ENCODE peak calls at places on chromosomes 2 and 18, in six cellular contexts. O is AG10803, J is PC-3, Z is AG09309, I is epithelial cell of proximal tubule, D is RWPE2. H is an unnamed sample.

GRCh38 chr2:173117678-173118077 is 42.0 kb downstream of the MAP3K20 start:
- DNase-seq in O (no peak), J (no peak), Z (no peak), I (no peak), D (no peak), H (no peak)

GRCh38 chr2:216807861-216808272 is 52.0 kb downstream of the TNP1 start:
- DNase-seq in O (peak), J (no peak), Z (no peak), I (no peak), D (no peak), H (no peak)

GRCh38 chr18:43830905-43831304 is 553.6 kb upstream of the SYT4 start:
- DNase-seq in O (peak), J (no peak), Z (no peak), I (no peak), D (no peak), H (no peak)

GRCh38 chr2:11949732-11950503 is 203.5 kb downstream of the LPIN1 start:
- DNase-seq in O (peak), J (no peak), Z (no peak), I (no peak), D (no peak), H (no peak)

GRCh38 chr2:12061785-12062184 is 315.4 kb downstream of the LPIN1 start:
- DNase-seq in O (no peak), J (no peak), Z (no peak), I (no peak), D (no peak), H (no peak)

GRCh38 chr18:78582131-78582789 is 397.4 kb upstream of the SALL3 start:
- DNase-seq in O (no peak), J (no peak), Z (no peak), I (no peak), D (no peak), H (no peak)

GRCh38 chr2:95073856-95074662 is 47.5 kb downstream of the MRPS5 start:
- DNase-seq in O (no peak), J (no peak), Z (no peak), I (no peak), D (no peak), H (no peak)

GRCh38 chr2:17539596-17539992 is 902 bp upstream of the VSNL1 start:
- DNase-seq in O (peak), J (no peak), Z (no peak), I (no peak), D (no peak), H (no peak)

GRCh38 chr2:79369127-79369526 is 143.7 kb upstream of the CTNNA2 start:
- DNase-seq in O (no peak), J (no peak), Z (no peak), I (no peak), D (no peak), H (no peak)

GRCh38 chr2:112939425-112939824 is 28.5 kb downstream of the IL37 start:
- DNase-seq in O (no peak), J (peak), Z (no peak), I (no peak), D (no peak), H (no peak)

GRCh38 chr2:161122772-161123530 is 37.3 kb upstream of the TANK start:
- DNase-seq in O (peak), J (peak), Z (peak), I (peak), D (no peak), H (peak)

GRCh38 chr2:2702385-2702784 is 371.3 kb upstream of the MYT1L start:
- DNase-seq in O (no peak), J (no peak), Z (no peak), I (no peak), D (no peak), H (no peak)

GRCh38 chr2:72166281-72166680 is 18.6 kb upstream of the CYP26B1 start:
- DNase-seq in O (no peak), J (peak), Z (no peak), I (no peak), D (no peak), H (no peak)

GRCh38 chr2:236590846-236591245 is 21.2 kb downstream of the ACKR3 start:
- DNase-seq in O (no peak), J (no peak), Z (no peak), I (no peak), D (no peak), H (no peak)

GRCh38 chr18:35949090-35949489 is 23.4 kb upstream of the RMP24 start:
- DNase-seq in O (no peak), J (no peak), Z (no peak), I (no peak), D (no peak), H (no peak)

GRCh38 chr2:235746257-235746934 is 252.6 kb downstream of the AGAP1 start:
- DNase-seq in O (peak), J (peak), Z (peak), I (peak), D (no peak), H (peak)

GRCh38 chr2:236309669-236310029 is 45.4 kb upstream of the ASB18 start:
- DNase-seq in O (no peak), J (no peak), Z (no peak), I (no peak), D (no peak), H (no peak)

GRCh38 chr18:55634545-55634944 is 46.6 kb upstream of the TCF4 start:
- DNase-seq in O (peak), J (peak), Z (peak), I (no peak), D (no peak), H (no peak)

GRCh38 chr18:13433685-13434084 is 215.1 kb downstream of the LDLRAD4 start:
- DNase-seq in O (no peak), J (no peak), Z (no peak), I (no peak), D (no peak), H (no peak)

GRCh38 chr18:55343396-55344073 is 244.5 kb downstream of the TCF4 start:
- DNase-seq in O (peak), J (peak), Z (no peak), I (no peak), D (no peak), H (no peak)

GRCh38 chr2:236634203-236634602 is 64.6 kb downstream of the ACKR3 start:
- DNase-seq in O (no peak), J (no peak), Z (no peak), I (no peak), D (no peak), H (no peak)

GRCh38 chr2:212709287-212709686 is 170.7 kb upstream of the ERBB4 start:
- DNase-seq in O (peak), J (peak), Z (no peak), I (peak), D (no peak), H (no peak)

GRCh38 chr2:212712466-212712865 is 173.9 kb upstream of the ERBB4 start:
- DNase-seq in O (peak), J (no peak), Z (no peak), I (no peak), D (no peak), H (no peak)

GRCh38 chr2:212711851-212712250 is 173.2 kb upstream of the ERBB4 start:
- DNase-seq in O (peak), J (peak), Z (peak), I (no peak), D (no peak), H (peak)

GRCh38 chr2:212712991-212713390 is 174.4 kb upstream of the ERBB4 start:
- DNase-seq in O (no peak), J (no peak), Z (no peak), I (no peak), D (no peak), H (no peak)

DNA sequence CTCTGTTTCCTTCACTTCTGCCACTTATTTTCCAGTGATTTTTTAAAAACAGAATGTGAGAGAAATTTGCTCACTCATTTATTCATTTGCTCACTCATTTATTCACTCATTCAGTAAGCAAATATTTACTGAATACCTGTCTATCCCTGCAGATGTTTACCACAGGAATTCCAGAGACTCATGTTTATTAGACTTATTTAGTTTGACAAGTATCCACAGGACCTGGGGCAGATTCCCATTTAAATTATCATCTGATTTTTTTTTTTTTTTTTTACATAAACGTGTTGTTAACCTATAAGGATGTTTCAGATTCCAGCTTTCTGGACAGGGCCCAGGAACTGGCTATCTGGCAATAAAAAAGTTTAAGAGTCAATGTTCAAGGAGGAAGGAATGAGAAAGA is 175.1 kb upstream of the ERBB4 start:
- DNase-seq in O (no peak), J (peak), Z (no peak), I (no peak), D (no peak), H (no peak)
- TF ChIP-seq CTCF in O (no peak), J (no peak), Z (no peak), I (no peak), D (no peak), H (no peak)

GRCh38 chr2:15034860-15035259 is 402.3 kb downstream of the LRATD1 start:
- DNase-seq in O (no peak), J (no peak), Z (no peak), I (no peak), D (no peak), H (no peak)

GRCh38 chr2:15028406-15028805 is 395.9 kb downstream of the LRATD1 start:
- DNase-seq in O (no peak), J (no peak), Z (no peak), I (no peak), D (no peak), H (no peak)

GRCh38 chr2:15034246-15034645 is 401.7 kb downstream of the LRATD1 start:
- DNase-seq in O (no peak), J (no peak), Z (no peak), I (no peak), D (no peak), H (no peak)

DNA sequence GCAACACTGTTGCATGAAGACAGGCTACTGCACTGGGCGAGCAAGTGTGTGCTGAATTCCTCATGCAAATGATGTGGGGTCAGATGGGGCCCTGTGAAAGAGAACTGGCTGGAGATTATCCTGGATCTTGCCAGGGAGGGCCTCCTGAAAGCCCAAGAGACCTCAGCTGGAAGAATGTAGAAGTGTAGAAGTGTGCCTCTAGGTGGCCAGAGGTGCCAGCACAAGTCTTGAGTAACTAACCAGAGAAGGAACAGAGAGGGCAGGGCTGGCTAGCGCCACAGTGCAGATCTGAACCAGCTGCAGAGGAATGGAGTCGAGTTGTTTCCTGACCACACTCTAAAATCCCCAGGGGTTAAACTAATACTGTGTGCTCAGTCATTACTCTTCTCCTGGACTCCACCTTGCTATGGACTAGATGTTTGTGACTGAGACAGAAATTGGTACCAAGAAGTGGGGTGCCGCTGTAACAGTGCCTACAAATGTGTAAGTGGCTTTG is 399.3 kb downstream of the LRATD1 start:
- DNase-seq in O (no peak), J (peak), Z (no peak), I (no peak), D (no peak), H (no peak)
- TF ChIP-seq CTCF in O (no peak), J (peak), Z (no peak), I (no peak), D (no peak), H (peak)

GRCh38 chr18:8816805-8817204 is 111.4 kb downstream of the MTCL1 start:
- DNase-seq in O (peak), J (no peak), Z (peak), I (no peak), D (no peak), H (no peak)

GRCh38 chr18:8813621-8814020 is 108.3 kb downstream of the MTCL1 start:
- DNase-seq in O (peak), J (no peak), Z (no peak), I (no peak), D (no peak), H (no peak)

GRCh38 chr18:8812631-8813030 is 107.3 kb downstream of the MTCL1 start:
- DNase-seq in O (peak), J (peak), Z (no peak), I (no peak), D (no peak), H (no peak)

GRCh38 chr18:8816233-8816632 is 110.9 kb downstream of the MTCL1 start:
- DNase-seq in O (peak), J (no peak), Z (no peak), I (no peak), D (no peak), H (no peak)

GRCh38 chr18:8814206-8814605 is 108.8 kb downstream of the MTCL1 start:
- DNase-seq in O (peak), J (no peak), Z (no peak), I (no peak), D (no peak), H (no peak)
- TF ChIP-seq CTCF in O (no peak), J (no peak), Z (no peak), I (no peak), D (no peak), H (no peak)

GRCh38 chr2:215748446-215748845 is 264.9 kb downstream of the MREG start:
- DNase-seq in O (peak), J (no peak), Z (no peak), I (no peak), D (no peak), H (no peak)

GRCh38 chr2:215745316-215745715 is 268.0 kb downstream of the MREG start:
- DNase-seq in O (no peak), J (no peak), Z (no peak), I (no peak), D (no peak), H (no peak)

GRCh38 chr2:215744514-215744913 is 268.8 kb downstream of the MREG start:
- DNase-seq in O (no peak), J (no peak), Z (no peak), I (no peak), D (no peak), H (no peak)

GRCh38 chr2:215747244-215747620 is 266.1 kb downstream of the MREG start:
- DNase-seq in O (no peak), J (peak), Z (no peak), I (no peak), D (no peak), H (no peak)

DNA sequence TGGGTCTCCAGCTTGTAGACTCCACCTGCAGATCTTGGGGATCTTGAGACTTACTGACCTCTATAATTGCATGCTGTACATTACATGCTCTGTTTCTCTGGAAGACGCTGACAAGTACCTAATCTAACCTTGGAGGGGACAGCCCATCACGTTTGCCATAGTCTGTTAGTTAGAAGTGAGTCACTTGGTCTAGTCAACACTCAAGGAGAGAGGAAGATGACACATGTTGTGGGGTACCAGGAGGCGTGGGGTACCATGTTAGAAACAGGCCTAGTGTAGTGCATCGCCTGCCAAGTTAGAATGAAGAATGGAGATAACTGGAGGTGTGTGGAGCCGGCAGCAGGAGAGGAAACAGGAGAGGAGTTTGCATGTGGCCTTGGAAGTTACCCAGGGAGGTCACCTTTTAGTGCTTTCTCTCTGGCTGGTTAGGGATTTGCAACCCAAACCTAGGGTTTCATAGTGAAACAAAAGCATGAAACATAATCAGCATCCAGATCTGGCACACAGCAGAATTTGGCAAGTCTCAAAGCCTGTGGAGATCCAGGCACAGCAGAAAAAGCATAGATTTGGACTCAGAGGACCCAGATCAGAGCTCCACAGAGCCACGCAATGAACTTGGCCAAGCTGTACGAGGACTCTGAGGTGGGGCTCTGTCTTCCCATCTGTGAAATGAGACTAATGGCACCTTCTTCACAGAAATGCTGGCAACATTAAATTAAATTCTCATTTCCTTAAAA is 266.7 kb downstream of the MREG start:
- DNase-seq in O (no peak), J (no peak), Z (no peak), I (no peak), D (no peak), H (no peak)
- TF ChIP-seq CTCF in O (no peak), J (no peak), Z (no peak), I (no peak), D (no peak), H (no peak)

GRCh38 chr2:143169105-143169504 is 39.9 kb downstream of the ARHGAP15 start:
- DNase-seq in O (no peak), J (no peak), Z (no peak), I (no peak), D (no peak), H (no peak)
- TF ChIP-seq CTCF in O (no peak), J (no peak), Z (no peak), I (no peak), D (no peak), H (no peak)

H was measured in retinal pigment epithelial cell.